ENCODE peak calls at places on chromosomes 2 and 18, in five cellular contexts. One of them, this sample, is unnamed.

GRCh38 chr2:223093436-223093839 is 41.4 kb downstream of the KCNE4 start:
- DNase-seq in AG04449: no peak
- DNase-seq in CD8-positive, alpha-beta T cell: no peak
- DNase-seq in cardiac fibroblast: peak
- DNase-seq in lung: no peak
- DNase-seq in this sample: peak

GRCh38 chr18:35143615-35144596 is 96.9 kb upstream of the ZNF397 start:
- DNase-seq in AG04449: no peak
- DNase-seq in CD8-positive, alpha-beta T cell: peak
- DNase-seq in cardiac fibroblast: peak
- DNase-seq in lung: peak
- DNase-seq in this sample: peak

GRCh38 chr18:12394428-12394827 is 13.3 kb upstream of the PRELID3A start:
- DNase-seq in AG04449: no peak
- DNase-seq in CD8-positive, alpha-beta T cell: no peak
- DNase-seq in cardiac fibroblast: no peak
- DNase-seq in lung: no peak
- DNase-seq in this sample: no peak

GRCh38 chr2:72162574-72162973 is 14.9 kb upstream of the CYP26B1 start:
- DNase-seq in AG04449: no peak
- DNase-seq in CD8-positive, alpha-beta T cell: no peak
- DNase-seq in cardiac fibroblast: no peak
- DNase-seq in lung: peak
- DNase-seq in this sample: no peak

GRCh38 chr18:49059028-49059670 is 108.4 kb upstream of the SMAD7 start:
- DNase-seq in AG04449: no peak
- DNase-seq in CD8-positive, alpha-beta T cell: no peak
- DNase-seq in cardiac fibroblast: no peak
- DNase-seq in lung: no peak
- DNase-seq in this sample: no peak

GRCh38 chr2:235676536-235676799 is 182.6 kb downstream of the AGAP1 start:
- DNase-seq in AG04449: no peak
- DNase-seq in CD8-positive, alpha-beta T cell: no peak
- DNase-seq in cardiac fibroblast: no peak
- DNase-seq in lung: no peak
- DNase-seq in this sample: no peak

GRCh38 chr2:207474871-207475485 is 54.8 kb upstream of the CREB1 start:
- DNase-seq in AG04449: no peak
- DNase-seq in CD8-positive, alpha-beta T cell: peak
- DNase-seq in cardiac fibroblast: peak
- DNase-seq in lung: peak
- DNase-seq in this sample: no peak

GRCh38 chr2:232634319-232635150 is 1.1 kb downstream of the EFHD1 start:
- DNase-seq in AG04449: no peak
- DNase-seq in CD8-positive, alpha-beta T cell: no peak
- DNase-seq in cardiac fibroblast: peak
- DNase-seq in lung: no peak
- DNase-seq in this sample: no peak

GRCh38 chr2:75560768-75561565 is at the start of gene EVA1A:
- DNase-seq in AG04449: no peak
- DNase-seq in CD8-positive, alpha-beta T cell: no peak
- DNase-seq in cardiac fibroblast: peak
- DNase-seq in lung: peak
- DNase-seq in this sample: peak

GRCh38 chr2:208049441-208049840 is 24.1 kb upstream of the PLEKHM3 start:
- DNase-seq in AG04449: no peak
- DNase-seq in CD8-positive, alpha-beta T cell: no peak
- DNase-seq in cardiac fibroblast: no peak
- DNase-seq in lung: no peak
- DNase-seq in this sample: no peak

GRCh38 chr2:201777043-201777442 is 3.7 kb downstream of the ALS2 start:
- DNase-seq in AG04449: no peak
- DNase-seq in CD8-positive, alpha-beta T cell: no peak
- DNase-seq in cardiac fibroblast: no peak
- DNase-seq in lung: no peak
- DNase-seq in this sample: no peak

GRCh38 chr2:69438580-69438979 is 1.3 kb upstream of the NFU1 start:
- DNase-seq in AG04449: no peak
- DNase-seq in CD8-positive, alpha-beta T cell: no peak
- DNase-seq in cardiac fibroblast: no peak
- DNase-seq in lung: no peak
- DNase-seq in this sample: no peak

GRCh38 chr2:84878459-84878858 is 2.4 kb downstream of the TRABD2A start:
- DNase-seq in AG04449: no peak
- DNase-seq in CD8-positive, alpha-beta T cell: no peak
- DNase-seq in cardiac fibroblast: no peak
- DNase-seq in lung: no peak
- DNase-seq in this sample: no peak

GRCh38 chr2:85601771-85602475 is 575 bp downstream of the TMEM150A start:
- DNase-seq in AG04449: no peak
- DNase-seq in CD8-positive, alpha-beta T cell: no peak
- DNase-seq in cardiac fibroblast: peak
- DNase-seq in lung: peak
- DNase-seq in this sample: no peak

GRCh38 chr18:1006309-1006708 is 101.6 kb downstream of the ADCYAP1 start:
- DNase-seq in AG04449: no peak
- DNase-seq in CD8-positive, alpha-beta T cell: no peak
- DNase-seq in cardiac fibroblast: no peak
- DNase-seq in lung: no peak
- DNase-seq in this sample: no peak

GRCh38 chr2:98387478-98387877 is 41.2 kb downstream of the CNGA3 start:
- DNase-seq in AG04449: no peak
- DNase-seq in CD8-positive, alpha-beta T cell: no peak
- DNase-seq in cardiac fibroblast: no peak
- DNase-seq in lung: no peak
- DNase-seq in this sample: no peak

GRCh38 chr2:96618599-96619283 is 19.4 kb downstream of the KANSL3 start:
- DNase-seq in AG04449: no peak
- DNase-seq in CD8-positive, alpha-beta T cell: no peak
- DNase-seq in cardiac fibroblast: peak
- DNase-seq in lung: no peak
- DNase-seq in this sample: no peak

GRCh38 chr2:66889632-66889882 is 454.6 kb downstream of the MEIS1 start:
- DNase-seq in AG04449: no peak
- DNase-seq in CD8-positive, alpha-beta T cell: no peak
- DNase-seq in cardiac fibroblast: no peak
- DNase-seq in lung: no peak
- DNase-seq in this sample: no peak

GRCh38 chr2:25620711-25621110 is 52.7 kb downstream of the DTNB start:
- DNase-seq in AG04449: no peak
- DNase-seq in CD8-positive, alpha-beta T cell: no peak
- DNase-seq in cardiac fibroblast: no peak
- DNase-seq in lung: no peak
- DNase-seq in this sample: no peak

GRCh38 chr2:174493549-174494331 is 6.9 kb upstream of the GPR155 start:
- DNase-seq in AG04449: no peak
- DNase-seq in CD8-positive, alpha-beta T cell: no peak
- DNase-seq in cardiac fibroblast: no peak
- DNase-seq in lung: no peak
- DNase-seq in this sample: no peak

GRCh38 chr18:49371786-49372185 is 88.7 kb downstream of the DYM start:
- DNase-seq in AG04449: no peak
- DNase-seq in CD8-positive, alpha-beta T cell: no peak
- DNase-seq in cardiac fibroblast: no peak
- DNase-seq in lung: no peak
- DNase-seq in this sample: no peak

GRCh38 chr2:95313296-95314265 is 16.4 kb downstream of the KCNIP3 start:
- DNase-seq in AG04449: no peak
- DNase-seq in CD8-positive, alpha-beta T cell: no peak
- DNase-seq in cardiac fibroblast: no peak
- DNase-seq in lung: no peak
- DNase-seq in this sample: no peak

GRCh38 chr18:73662440-73662839 is 485.2 kb downstream of the FBXO15 start:
- DNase-seq in AG04449: no peak
- DNase-seq in CD8-positive, alpha-beta T cell: no peak
- DNase-seq in cardiac fibroblast: no peak
- DNase-seq in lung: no peak
- DNase-seq in this sample: no peak

GRCh38 chr2:128073278-128073677 is 17.7 kb upstream of the UGGT1 start:
- DNase-seq in AG04449: no peak
- DNase-seq in CD8-positive, alpha-beta T cell: no peak
- DNase-seq in cardiac fibroblast: no peak
- DNase-seq in lung: no peak
- DNase-seq in this sample: no peak

GRCh38 chr2:120223034-120223912 is at the start of gene TMEM185B:
- DNase-seq in AG04449: no peak
- DNase-seq in CD8-positive, alpha-beta T cell: peak
- DNase-seq in cardiac fibroblast: peak
- DNase-seq in lung: peak
- DNase-seq in this sample: peak
- TF ChIP-seq CTCF in AG04449: peak
- TF ChIP-seq CTCF in CD8-positive, alpha-beta T cell: no peak
- TF ChIP-seq CTCF in cardiac fibroblast: peak
- TF ChIP-seq CTCF in lung: no peak
- TF ChIP-seq CTCF in this sample: peak

DNA sequence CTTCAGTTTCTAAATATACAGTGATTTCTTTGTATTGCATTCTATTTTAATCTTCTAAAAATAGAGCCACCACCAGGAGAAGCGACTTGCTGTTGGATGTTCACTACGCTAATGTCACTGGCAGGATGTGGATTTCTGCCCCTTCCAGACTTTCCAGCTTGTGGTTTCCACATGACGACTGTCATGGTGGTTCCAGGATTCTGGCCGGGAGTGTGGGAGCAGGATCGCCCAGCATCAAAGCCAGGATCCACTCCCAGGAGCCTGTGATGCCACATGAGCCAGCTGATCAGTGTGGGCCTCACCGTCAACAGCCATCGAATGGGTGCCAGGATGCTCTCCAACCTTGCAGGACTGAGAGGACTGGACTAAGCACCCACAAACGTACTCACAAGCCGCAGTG is 148.8 kb downstream of the HDAC4 start:
- DNase-seq in AG04449: no peak
- DNase-seq in CD8-positive, alpha-beta T cell: no peak
- DNase-seq in cardiac fibroblast: no peak
- DNase-seq in lung: no peak
- DNase-seq in this sample: no peak
- TF ChIP-seq CTCF in AG04449: no peak
- TF ChIP-seq CTCF in CD8-positive, alpha-beta T cell: no peak
- TF ChIP-seq CTCF in cardiac fibroblast: no peak
- TF ChIP-seq CTCF in lung: no peak
- TF ChIP-seq CTCF in this sample: no peak

DNA sequence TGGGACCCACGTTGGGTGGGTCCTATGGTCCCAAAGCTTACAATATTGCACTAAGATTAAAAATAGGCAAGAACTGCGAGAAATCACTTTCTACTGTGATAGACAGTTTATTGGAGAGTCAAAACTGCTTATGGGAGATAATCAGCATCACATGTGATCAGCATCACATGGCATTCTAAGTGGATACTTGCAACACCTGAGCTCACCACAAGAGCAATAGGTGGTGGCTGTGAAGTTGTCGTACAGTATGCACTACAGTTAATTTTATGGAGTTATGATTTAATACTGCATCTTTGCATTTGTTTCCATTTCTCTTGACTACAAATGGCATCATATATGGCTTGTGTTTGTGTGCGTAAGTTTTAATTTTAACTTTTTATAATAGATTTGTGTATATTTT is 11.6 kb downstream of the PNO1 start:
- DNase-seq in AG04449: no peak
- DNase-seq in CD8-positive, alpha-beta T cell: no peak
- DNase-seq in cardiac fibroblast: no peak
- DNase-seq in lung: no peak
- DNase-seq in this sample: no peak
- TF ChIP-seq CTCF in AG04449: no peak
- TF ChIP-seq CTCF in CD8-positive, alpha-beta T cell: no peak
- TF ChIP-seq CTCF in cardiac fibroblast: no peak
- TF ChIP-seq CTCF in lung: no peak
- TF ChIP-seq CTCF in this sample: no peak

GRCh38 chr2:6865346-6866238 is at the start of gene CMPK2:
- DNase-seq in AG04449: no peak
- DNase-seq in CD8-positive, alpha-beta T cell: peak
- DNase-seq in cardiac fibroblast: peak
- DNase-seq in lung: peak
- DNase-seq in this sample: peak
- TF ChIP-seq CTCF in AG04449: no peak
- TF ChIP-seq CTCF in CD8-positive, alpha-beta T cell: peak
- TF ChIP-seq CTCF in cardiac fibroblast: no peak
- TF ChIP-seq CTCF in lung: no peak
- TF ChIP-seq CTCF in this sample: peak

GRCh38 chr2:237189799-237190198 is 104.1 kb downstream of the COPS8 start:
- DNase-seq in AG04449: no peak
- DNase-seq in CD8-positive, alpha-beta T cell: no peak
- DNase-seq in cardiac fibroblast: no peak
- DNase-seq in lung: no peak
- DNase-seq in this sample: no peak

GRCh38 chr2:237193436-237193835 is 107.7 kb downstream of the COPS8 start:
- DNase-seq in AG04449: no peak
- DNase-seq in CD8-positive, alpha-beta T cell: no peak
- DNase-seq in cardiac fibroblast: no peak
- DNase-seq in lung: peak
- DNase-seq in this sample: no peak

GRCh38 chr2:237192881-237193280 is 107.2 kb downstream of the COPS8 start:
- DNase-seq in AG04449: no peak
- DNase-seq in CD8-positive, alpha-beta T cell: no peak
- DNase-seq in cardiac fibroblast: no peak
- DNase-seq in lung: peak
- DNase-seq in this sample: no peak

GRCh38 chr2:237190958-237191692 is 105.4 kb downstream of the COPS8 start:
- DNase-seq in AG04449: no peak
- DNase-seq in CD8-positive, alpha-beta T cell: no peak
- DNase-seq in cardiac fibroblast: no peak
- DNase-seq in lung: peak
- DNase-seq in this sample: no peak

GRCh38 chr2:237191693-237192076 is 106.0 kb downstream of the COPS8 start:
- DNase-seq in AG04449: no peak
- DNase-seq in CD8-positive, alpha-beta T cell: no peak
- DNase-seq in cardiac fibroblast: no peak
- DNase-seq in lung: no peak
- DNase-seq in this sample: no peak
- TF ChIP-seq CTCF in AG04449: no peak
- TF ChIP-seq CTCF in CD8-positive, alpha-beta T cell: no peak
- TF ChIP-seq CTCF in cardiac fibroblast: no peak
- TF ChIP-seq CTCF in lung: no peak
- TF ChIP-seq CTCF in this sample: no peak

GRCh38 chr2:190678444-190679162 is 29.7 kb downstream of the NAB1 start:
- DNase-seq in AG04449: no peak
- DNase-seq in CD8-positive, alpha-beta T cell: no peak
- DNase-seq in cardiac fibroblast: peak
- DNase-seq in lung: no peak
- DNase-seq in this sample: no peak

GRCh38 chr2:190677255-190677654 is 28.4 kb downstream of the NAB1 start:
- DNase-seq in AG04449: no peak
- DNase-seq in CD8-positive, alpha-beta T cell: no peak
- DNase-seq in cardiac fibroblast: peak
- DNase-seq in lung: no peak
- DNase-seq in this sample: no peak

GRCh38 chr2:190679391-190679790 is 30.5 kb downstream of the NAB1 start:
- DNase-seq in AG04449: no peak
- DNase-seq in CD8-positive, alpha-beta T cell: no peak
- DNase-seq in cardiac fibroblast: no peak
- DNase-seq in lung: no peak
- DNase-seq in this sample: no peak

GRCh38 chr2:190682168-190682567 is 33.3 kb downstream of the NAB1 start:
- DNase-seq in AG04449: no peak
- DNase-seq in CD8-positive, alpha-beta T cell: no peak
- DNase-seq in cardiac fibroblast: peak
- DNase-seq in lung: no peak
- DNase-seq in this sample: no peak

GRCh38 chr2:190679813-190680591 is 31.1 kb downstream of the NAB1 start:
- DNase-seq in AG04449: no peak
- DNase-seq in CD8-positive, alpha-beta T cell: peak
- DNase-seq in cardiac fibroblast: peak
- DNase-seq in lung: peak
- DNase-seq in this sample: peak
- TF ChIP-seq CTCF in AG04449: peak
- TF ChIP-seq CTCF in CD8-positive, alpha-beta T cell: peak
- TF ChIP-seq CTCF in cardiac fibroblast: peak
- TF ChIP-seq CTCF in lung: peak
- TF ChIP-seq CTCF in this sample: peak

This sample was measured in glutamatergic neuron.